ENCODE peak calls at places on chromosomes 11 and 22, in seven cellular contexts. One of them, this sample, is unnamed.

GRCh38 chr22:38244106-38244505 is 28.7 kb downstream of the TMEM184B start:
- DNase-seq in hepatocyte: no peak
- DNase-seq in pancreas: no peak
- DNase-seq in aorta: no peak
- DNase-seq in cardiac muscle cell: no peak
- DNase-seq in mucosa of descending colon: no peak
- DNase-seq in mesendoderm: no peak
- DNase-seq in this sample: no peak

GRCh38 chr11:35313066-35313765 is 106.1 kb downstream of the SLC1A2 start:
- DNase-seq in hepatocyte: no peak
- DNase-seq in pancreas: no peak
- DNase-seq in aorta: no peak
- DNase-seq in cardiac muscle cell: peak; percentile 7
- DNase-seq in mucosa of descending colon: no peak
- DNase-seq in mesendoderm: no peak
- DNase-seq in this sample: no peak

GRCh38 chr11:24234822-24235508 is 261.9 kb upstream of the LUZP2 start:
- DNase-seq in hepatocyte: peak; percentile 65
- DNase-seq in pancreas: peak; percentile 17
- DNase-seq in aorta: no peak
- DNase-seq in cardiac muscle cell: peak; percentile 75
- DNase-seq in mucosa of descending colon: no peak
- DNase-seq in mesendoderm: peak; percentile 28
- DNase-seq in this sample: no peak

GRCh38 chr11:1194231-1194976 is 28.5 kb upstream of the MUC5B start:
- DNase-seq in hepatocyte: no peak
- DNase-seq in pancreas: no peak
- DNase-seq in aorta: peak; percentile 46
- DNase-seq in cardiac muscle cell: no peak
- DNase-seq in mucosa of descending colon: peak; percentile 44
- DNase-seq in mesendoderm: no peak
- DNase-seq in this sample: peak; percentile 11

GRCh38 chr11:130118636-130119387 is 40.8 kb upstream of the ST14 start:
- DNase-seq in hepatocyte: no peak
- DNase-seq in pancreas: no peak
- DNase-seq in aorta: no peak
- DNase-seq in cardiac muscle cell: no peak
- DNase-seq in mucosa of descending colon: no peak
- DNase-seq in mesendoderm: no peak
- DNase-seq in this sample: no peak

GRCh38 chr11:126886085-126886484 is 114.5 kb downstream of the KIRREL3 start:
- DNase-seq in hepatocyte: no peak
- DNase-seq in pancreas: no peak
- DNase-seq in aorta: no peak
- DNase-seq in cardiac muscle cell: peak; percentile 20
- DNase-seq in mucosa of descending colon: no peak
- DNase-seq in mesendoderm: no peak
- DNase-seq in this sample: no peak

GRCh38 chr11:36464720-36465119 is 45.4 kb downstream of the TRAF6 start:
- DNase-seq in hepatocyte: no peak
- DNase-seq in pancreas: no peak
- DNase-seq in aorta: no peak
- DNase-seq in cardiac muscle cell: no peak
- DNase-seq in mucosa of descending colon: no peak
- DNase-seq in mesendoderm: no peak
- DNase-seq in this sample: no peak

GRCh38 chr11:21658654-21659193 is 534.2 kb upstream of the ANO5 start:
- DNase-seq in hepatocyte: no peak
- DNase-seq in pancreas: no peak
- DNase-seq in aorta: no peak
- DNase-seq in cardiac muscle cell: no peak
- DNase-seq in mucosa of descending colon: no peak
- DNase-seq in mesendoderm: no peak
- DNase-seq in this sample: no peak

GRCh38 chr11:79400717-79401330 is 40.0 kb downstream of the TENM4 start:
- DNase-seq in hepatocyte: peak; percentile 46
- DNase-seq in pancreas: peak; percentile 28
- DNase-seq in aorta: peak; percentile 51
- DNase-seq in cardiac muscle cell: peak; percentile 60
- DNase-seq in mucosa of descending colon: no peak
- DNase-seq in mesendoderm: peak; percentile 69
- DNase-seq in this sample: peak; percentile 36

GRCh38 chr11:17852246-17852645 is 117.7 kb downstream of the KCNC1 start:
- DNase-seq in hepatocyte: no peak
- DNase-seq in pancreas: no peak
- DNase-seq in aorta: no peak
- DNase-seq in cardiac muscle cell: no peak
- DNase-seq in mucosa of descending colon: no peak
- DNase-seq in mesendoderm: no peak
- DNase-seq in this sample: no peak

GRCh38 chr22:30564045-30564765 is 10.3 kb downstream of the GAL3ST1 start:
- DNase-seq in hepatocyte: no peak
- DNase-seq in pancreas: no peak
- DNase-seq in aorta: no peak
- DNase-seq in cardiac muscle cell: no peak
- DNase-seq in mucosa of descending colon: no peak
- DNase-seq in mesendoderm: no peak
- DNase-seq in this sample: no peak

GRCh38 chr11:13486926-13487660 is 8.7 kb downstream of the PTH start:
- DNase-seq in hepatocyte: peak; percentile 44
- DNase-seq in pancreas: peak; percentile 78
- DNase-seq in aorta: peak; percentile 71
- DNase-seq in cardiac muscle cell: peak; percentile 24
- DNase-seq in mucosa of descending colon: peak; percentile 73
- DNase-seq in mesendoderm: peak; percentile 95
- DNase-seq in this sample: peak; percentile 63

GRCh38 chr22:19800306-19800705 is 39.7 kb downstream of the TBX1 start:
- DNase-seq in hepatocyte: no peak
- DNase-seq in pancreas: no peak
- DNase-seq in aorta: no peak
- DNase-seq in cardiac muscle cell: no peak
- DNase-seq in mucosa of descending colon: no peak
- DNase-seq in mesendoderm: no peak
- DNase-seq in this sample: no peak

GRCh38 chr11:65301491-65302329 is 13.0 kb upstream of the CDC42EP2 start:
- DNase-seq in hepatocyte: peak; percentile 80
- DNase-seq in pancreas: no peak
- DNase-seq in aorta: no peak
- DNase-seq in cardiac muscle cell: peak; percentile 83
- DNase-seq in mucosa of descending colon: no peak
- DNase-seq in mesendoderm: peak; percentile 72
- DNase-seq in this sample: peak; percentile 78

GRCh38 chr11:20894296-20894695 is 224.9 kb downstream of the NELL1 start:
- DNase-seq in hepatocyte: no peak
- DNase-seq in pancreas: no peak
- DNase-seq in aorta: no peak
- DNase-seq in cardiac muscle cell: no peak
- DNase-seq in mucosa of descending colon: no peak
- DNase-seq in mesendoderm: no peak
- DNase-seq in this sample: no peak

GRCh38 chr11:105838668-105839403 is 183.2 kb downstream of the MSANTD4 start:
- DNase-seq in hepatocyte: no peak
- DNase-seq in pancreas: no peak
- DNase-seq in aorta: no peak
- DNase-seq in cardiac muscle cell: no peak
- DNase-seq in mucosa of descending colon: no peak
- DNase-seq in mesendoderm: peak; percentile 28
- DNase-seq in this sample: no peak

GRCh38 chr11:134248910-134249480 is 4.2 kb downstream of the THYN1 start:
- DNase-seq in hepatocyte: no peak
- DNase-seq in pancreas: no peak
- DNase-seq in aorta: no peak
- DNase-seq in cardiac muscle cell: no peak
- DNase-seq in mucosa of descending colon: no peak
- DNase-seq in mesendoderm: no peak
- DNase-seq in this sample: no peak

GRCh38 chr11:25891960-25892359 is 440.0 kb upstream of the ANO3 start:
- DNase-seq in hepatocyte: no peak
- DNase-seq in pancreas: no peak
- DNase-seq in aorta: no peak
- DNase-seq in cardiac muscle cell: no peak
- DNase-seq in mucosa of descending colon: no peak
- DNase-seq in mesendoderm: no peak
- DNase-seq in this sample: no peak

GRCh38 chr11:126122863-126123262 is 60.2 kb upstream of the CDON start:
- DNase-seq in hepatocyte: no peak
- DNase-seq in pancreas: no peak
- DNase-seq in aorta: no peak
- DNase-seq in cardiac muscle cell: no peak
- DNase-seq in mucosa of descending colon: no peak
- DNase-seq in mesendoderm: no peak
- DNase-seq in this sample: no peak

GRCh38 chr11:79421820-79422219 is 19.0 kb downstream of the TENM4 start:
- DNase-seq in hepatocyte: no peak
- DNase-seq in pancreas: no peak
- DNase-seq in aorta: no peak
- DNase-seq in cardiac muscle cell: peak; percentile 37
- DNase-seq in mucosa of descending colon: no peak
- DNase-seq in mesendoderm: peak; percentile 72
- DNase-seq in this sample: no peak

DNA sequence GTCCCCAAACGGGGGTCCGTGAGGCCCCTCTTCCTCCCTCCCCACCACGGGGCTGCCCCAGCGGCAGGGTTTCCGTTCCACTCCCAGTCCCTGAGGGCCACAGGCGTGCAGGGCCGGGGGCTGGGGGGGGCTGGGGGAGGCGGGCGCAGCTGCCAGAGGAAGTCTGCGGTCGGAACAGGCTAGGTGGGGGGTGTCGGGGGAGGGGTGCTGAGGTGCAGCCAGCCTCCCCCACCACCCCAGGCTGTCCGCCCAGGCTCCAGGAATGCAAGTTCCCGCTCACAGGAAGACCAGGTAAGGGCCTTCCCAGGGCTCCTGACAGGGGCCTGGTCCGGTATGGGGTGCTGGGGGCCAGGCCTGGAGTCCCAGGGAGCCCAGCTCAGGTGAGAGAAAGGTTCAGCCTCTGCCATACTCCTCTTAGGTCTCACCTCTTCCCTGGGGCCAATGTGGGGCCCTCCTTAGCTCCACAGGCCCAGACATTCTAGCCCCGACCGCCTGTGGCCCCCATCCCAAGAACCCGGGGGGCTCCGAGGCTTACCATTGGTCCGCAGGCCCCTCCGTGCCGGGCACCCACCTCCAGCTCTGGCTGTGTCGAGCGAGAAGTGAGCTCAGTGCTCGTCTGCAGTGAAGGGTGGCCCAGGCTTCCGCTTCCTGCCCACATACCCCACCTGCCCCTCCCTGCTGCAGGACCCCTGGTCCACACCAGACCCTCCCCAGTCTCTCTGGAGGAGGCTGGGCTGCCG is at the start of gene PTPRCAP:
- DNase-seq in hepatocyte: no peak
- DNase-seq in pancreas: no peak
- DNase-seq in aorta: peak; percentile 49
- DNase-seq in cardiac muscle cell: no peak
- DNase-seq in mucosa of descending colon: peak; percentile 90
- DNase-seq in mesendoderm: peak; percentile 71
- DNase-seq in this sample: no peak
- H3K4me1 ChIP-seq in hepatocyte: peaks cover 1% of the 10 kb centered on the region
- H3K4me1 ChIP-seq in pancreas: no peaks in the 10 kb centered on the region
- H3K4me1 ChIP-seq in aorta: no peaks in the 10 kb centered on the region
- H3K4me1 ChIP-seq in cardiac muscle cell: no peaks in the 10 kb centered on the region
- H3K4me1 ChIP-seq in mucosa of descending colon: peaks cover 14% of the 10 kb centered on the region
- H3K4me1 ChIP-seq in mesendoderm: peaks cover 2% of the 10 kb centered on the region
- H3K4me1 ChIP-seq in this sample: peaks cover 52% of the 10 kb centered on the region

DNA sequence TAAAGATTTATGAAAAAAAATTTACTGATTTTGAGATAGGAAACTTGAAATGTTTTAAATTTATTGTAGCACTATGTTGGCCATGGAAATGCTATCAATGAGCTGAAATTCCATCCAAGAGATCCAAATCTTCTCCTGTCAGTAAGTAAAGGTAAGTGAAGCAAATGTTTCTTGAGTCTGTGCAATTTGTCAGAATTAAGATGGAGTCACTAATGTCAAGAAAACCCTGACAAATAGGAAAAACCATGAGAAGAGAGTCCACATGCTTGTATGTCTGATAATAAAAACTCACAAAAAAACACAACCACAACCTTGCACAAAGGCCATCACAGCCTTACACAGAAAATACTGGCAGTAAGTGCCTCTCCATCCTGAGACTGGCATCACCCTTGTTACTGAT is 12.9 kb downstream of the EED start:
- DNase-seq in hepatocyte: no peak
- DNase-seq in pancreas: no peak
- DNase-seq in aorta: no peak
- DNase-seq in cardiac muscle cell: no peak
- DNase-seq in mucosa of descending colon: no peak
- DNase-seq in mesendoderm: no peak
- DNase-seq in this sample: no peak
- H3K4me1 ChIP-seq in hepatocyte: no peaks in the 10 kb centered on the region
- H3K4me1 ChIP-seq in pancreas: no peaks in the 10 kb centered on the region
- H3K4me1 ChIP-seq in aorta: no peaks in the 10 kb centered on the region
- H3K4me1 ChIP-seq in cardiac muscle cell: no peaks in the 10 kb centered on the region
- H3K4me1 ChIP-seq in mucosa of descending colon: no peaks in the 10 kb centered on the region
- H3K4me1 ChIP-seq in mesendoderm: no peaks in the 10 kb centered on the region
- H3K4me1 ChIP-seq in this sample: no peaks in the 10 kb centered on the region

DNA sequence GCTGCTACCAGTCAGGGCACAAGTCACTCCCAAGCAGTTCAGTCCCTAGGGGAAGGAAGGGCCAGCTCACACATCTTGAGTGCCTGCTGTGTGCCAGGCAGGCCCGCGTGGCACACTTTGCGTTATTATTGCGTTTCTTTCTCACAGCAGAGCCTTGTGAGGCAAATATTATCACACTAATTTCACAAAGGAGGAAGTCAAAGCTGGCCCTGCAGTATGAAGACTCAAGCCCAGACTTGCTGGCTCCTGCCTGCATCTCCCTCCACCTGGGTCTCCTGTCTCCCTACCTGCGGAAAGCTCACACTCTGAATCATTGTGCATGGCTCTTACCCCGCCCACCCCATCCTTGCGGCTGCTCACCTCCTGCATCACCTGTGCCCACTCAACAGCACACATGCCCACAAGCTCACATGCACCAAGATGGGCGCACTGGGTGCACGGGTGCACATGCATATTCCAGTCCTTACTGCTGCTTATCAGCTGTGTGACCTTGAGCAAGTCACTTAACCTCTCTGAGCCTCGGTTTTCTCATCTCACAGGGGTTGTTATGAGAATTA is 31.7 kb upstream of the P2RY2 start:
- DNase-seq in hepatocyte: no peak
- DNase-seq in pancreas: no peak
- DNase-seq in aorta: peak; percentile 67
- DNase-seq in cardiac muscle cell: no peak
- DNase-seq in mucosa of descending colon: no peak
- DNase-seq in mesendoderm: no peak
- DNase-seq in this sample: no peak
- H3K4me1 ChIP-seq in hepatocyte: no peaks in the 10 kb centered on the region
- H3K4me1 ChIP-seq in pancreas: no peaks in the 10 kb centered on the region
- H3K4me1 ChIP-seq in aorta: no peaks in the 10 kb centered on the region
- H3K4me1 ChIP-seq in cardiac muscle cell: peaks cover 8% of the 10 kb centered on the region
- H3K4me1 ChIP-seq in mucosa of descending colon: peaks cover 18% of the 10 kb centered on the region
- H3K4me1 ChIP-seq in mesendoderm: no peaks in the 10 kb centered on the region
- H3K4me1 ChIP-seq in this sample: peaks cover 57% of the 10 kb centered on the region

DNA sequence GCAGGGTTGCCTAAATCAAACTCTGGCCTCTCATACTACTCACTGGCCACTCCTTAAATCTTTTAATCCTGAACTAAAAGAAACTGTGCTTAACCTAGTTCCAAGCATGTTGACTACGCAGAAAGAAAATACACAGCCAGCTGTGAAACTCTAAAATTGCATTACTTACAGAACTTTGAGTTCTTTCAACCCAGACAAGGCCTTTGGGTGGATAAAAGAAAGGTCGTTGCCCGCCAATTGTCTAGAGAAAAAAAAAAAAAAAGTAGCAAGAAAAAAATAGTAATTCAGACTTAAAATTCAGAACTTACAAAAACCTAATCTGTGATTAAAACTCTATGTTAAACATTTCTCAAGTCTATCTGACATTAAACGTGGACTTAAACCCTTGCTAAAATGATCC is 29.3 kb upstream of the CCDC34 start:
- DNase-seq in hepatocyte: no peak
- DNase-seq in pancreas: no peak
- DNase-seq in aorta: no peak
- DNase-seq in cardiac muscle cell: no peak
- DNase-seq in mucosa of descending colon: no peak
- DNase-seq in mesendoderm: no peak
- DNase-seq in this sample: no peak
- H3K4me1 ChIP-seq in hepatocyte: peaks cover 83% of the 10 kb centered on the region
- H3K4me1 ChIP-seq in pancreas: peaks cover 66% of the 10 kb centered on the region
- H3K4me1 ChIP-seq in aorta: peaks cover 6% of the 10 kb centered on the region
- H3K4me1 ChIP-seq in cardiac muscle cell: peaks cover 96% of the 10 kb centered on the region
- H3K4me1 ChIP-seq in mucosa of descending colon: peaks cover 48% of the 10 kb centered on the region
- H3K4me1 ChIP-seq in mesendoderm: peaks cover 19% of the 10 kb centered on the region
- H3K4me1 ChIP-seq in this sample: peaks cover 59% of the 10 kb centered on the region

This sample was measured in left ventricle myocardium inferior.